ENCODE peak calls at places on chromosomes 12 and 14, in eight cellular contexts. T is left ventricle myocardium superior; N is HT1080; K is cardiac muscle cell; P is NCI-H2227 treated with DMSO at 0.1 percent for 48 hours; X is brain microvascular endothelial cell; B is aorta; A is stimulated activated CD8-positive, alpha-beta memory T cell treated with anti-CD3 and anti-CD28 coated beads, Interleukin-4, amount 100 ng/mL, for 1 hour. C is an unnamed sample.

GRCh38 chr12:6336859-6337744 is 4.8 kb downstream of the TNFRSF1A start:
- DNase-seq in T (peak), N (peak), K (no peak), P (no peak), X (no peak), B (peak), A (peak), C (no peak)

GRCh38 chr14:96178674-96179321 is 25.8 kb upstream of the BDKRB2 start:
- DNase-seq in T (no peak), N (no peak), K (no peak), P (no peak), X (no peak), B (no peak), A (no peak), C (no peak)

GRCh38 chr14:64683264-64683663 is 21.0 kb upstream of the PLEKHG3 start:
- DNase-seq in T (no peak), N (no peak), K (no peak), P (no peak), X (no peak), B (no peak), A (no peak), C (no peak)

GRCh38 chr14:105978618-105979295 is 452.4 kb downstream of the TMEM121 start:
- DNase-seq in T (no peak), N (no peak), K (no peak), P (no peak), X (no peak), B (no peak), A (no peak), C (no peak)

GRCh38 chr12:27965966-27966365 is 6.6 kb downstream of the PTHLH start:
- DNase-seq in T (no peak), N (peak), K (no peak), P (no peak), X (no peak), B (no peak), A (no peak), C (no peak)

GRCh38 chr14:91533623-91534022 is 23.5 kb upstream of the PPP4R3A start:
- DNase-seq in T (no peak), N (no peak), K (no peak), P (no peak), X (no peak), B (no peak), A (no peak), C (no peak)

GRCh38 chr14:105257464-105257863 is 9.1 kb downstream of the BTBD6 start:
- DNase-seq in T (no peak), N (no peak), K (no peak), P (no peak), X (no peak), B (no peak), A (no peak), C (no peak)

GRCh38 chr14:59363545-59364226 is 101.5 kb downstream of the GPR135 start:
- DNase-seq in T (no peak), N (peak), K (no peak), P (no peak), X (peak), B (no peak), A (no peak), C (no peak)

GRCh38 chr14:47365248-47365647 is 310.2 kb downstream of the MDGA2 start:
- DNase-seq in T (no peak), N (no peak), K (no peak), P (no peak), X (no peak), B (no peak), A (no peak), C (no peak)

GRCh38 chr12:50085615-50085928 is 430 bp downstream of the SMARCD1 start:
- DNase-seq in T (no peak), N (no peak), K (no peak), P (peak), X (no peak), B (no peak), A (no peak), C (no peak)

C was measured in adrenal gland.